ENCODE peak calls at places on chromosome 10, in ten cellular contexts. R is body of pancreas, U is cardiac muscle cell, P is OCI-LY7, O is right atrium auricular region, W is mammary epithelial cell, S is tibial nerve, X is gastrocnemius medialis, M is fibroblast of pulmonary artery, A is heart left ventricle. D is an unnamed sample.

GRCh38 chr10:113983552-113983951 is 60.1 kb upstream of the ADRB1 start:
- DNase-seq in O (no peak), P (peak), W (no peak), M (no peak), S (no peak), U (no peak), A (no peak), X (no peak), R (no peak), D (no peak)

GRCh38 chr10:14604181-14605142 is 170.2 kb downstream of the FAM107B start:
- DNase-seq in R (peak), X (peak), M (peak), U (peak), W (peak), A (peak), P (peak), O (peak), S (peak), D (no peak)

GRCh38 chr10:31820096-31820495 is 108.5 kb downstream of the ARHGAP12 start:
- DNase-seq in S (no peak), P (no peak), M (no peak), O (no peak), R (no peak), U (no peak), A (no peak), W (no peak), X (no peak), D (no peak)

GRCh38 chr10:105017116-105017515 is 376.0 kb downstream of the SORCS3 start:
- DNase-seq in X (no peak), W (peak), M (no peak), U (no peak), O (no peak), R (no peak), A (no peak), P (no peak), S (no peak), D (peak)

GRCh38 chr10:75388082-75388481 is 13.5 kb downstream of the ZNF503 start:
- DNase-seq in M (no peak), O (no peak), U (no peak), S (no peak), R (no peak), X (no peak), P (no peak), W (no peak), A (no peak), D (no peak)

GRCh38 chr10:103493911-103494877 is 689 bp downstream of the NEURL1 start:
- DNase-seq in W (no peak), S (no peak), O (no peak), X (no peak), M (no peak), R (peak), P (no peak), U (peak), A (no peak), D (no peak)

GRCh38 chr10:119090026-119090808 is 9.6 kb upstream of the EIF3A start:
- DNase-seq in X (no peak), A (no peak), S (no peak), O (no peak), R (no peak), P (no peak), U (no peak), W (no peak), M (no peak), D (no peak)

GRCh38 chr10:79316671-79317431 is 30.4 kb upstream of the PPIF start:
- DNase-seq in O (no peak), M (no peak), S (no peak), R (no peak), U (no peak), P (peak), W (no peak), X (no peak), A (no peak), D (no peak)

GRCh38 chr10:132574783-132575319 is 37.3 kb downstream of the INPP5A start:
- DNase-seq in X (no peak), O (peak), S (no peak), A (no peak), U (peak), R (no peak), M (peak), P (no peak), W (no peak), D (no peak)

GRCh38 chr10:3803884-3804741 is 19.1 kb upstream of the KLF6 start:
- DNase-seq in W (no peak), A (no peak), X (no peak), P (peak), U (no peak), R (no peak), S (no peak), M (peak), O (no peak), D (no peak)

GRCh38 chr10:88006261-88006660 is 142.8 kb downstream of the PTEN start:
- DNase-seq in U (no peak), R (no peak), M (no peak), A (no peak), O (no peak), X (no peak), S (no peak), W (no peak), P (no peak), D (no peak)

GRCh38 chr10:126910196-126910595 is 5.0 kb downstream of the DOCK1 start:
- DNase-seq in P (no peak), X (no peak), M (no peak), U (no peak), W (peak), A (no peak), S (no peak), R (no peak), O (no peak), D (no peak)

GRCh38 chr10:44386546-44387052 is 1.7 kb upstream of the CXCL12 start:
- DNase-seq in U (peak), A (peak), X (peak), R (peak), P (peak), O (peak), W (peak), M (peak), S (no peak), D (no peak)

GRCh38 chr10:14386202-14386593 is 55.5 kb upstream of the FRMD4A start:
- DNase-seq in W (peak), X (no peak), S (no peak), R (no peak), P (no peak), M (peak), A (no peak), O (no peak), U (no peak), D (peak)

GRCh38 chr10:126921162-126921561 is 15.9 kb downstream of the DOCK1 start:
- DNase-seq in R (no peak), P (no peak), O (no peak), S (no peak), A (no peak), W (no peak), X (no peak), M (no peak), U (no peak), D (no peak)

GRCh38 chr10:8006274-8006999 is 48.1 kb upstream of the GATA3 start:
- DNase-seq in S (no peak), X (no peak), O (no peak), P (peak), R (no peak), A (no peak), W (no peak), U (no peak), M (no peak), D (no peak)

GRCh38 chr10:46223064-46223480 is 63.7 kb upstream of the ANTXRL start:
- DNase-seq in W (no peak), M (no peak), X (no peak), U (no peak), O (no peak), S (peak), R (no peak), P (peak), A (no peak), D (no peak)

GRCh38 chr10:42984035-42984610 is 92.7 kb upstream of the RET start:
- DNase-seq in U (no peak), S (no peak), M (no peak), O (peak), P (no peak), R (no peak), X (no peak), A (peak), W (no peak), D (no peak)

GRCh38 chr10:92813979-92814378 is 34.3 kb upstream of the EXOC6 start:
- DNase-seq in W (peak), O (no peak), U (no peak), P (no peak), S (no peak), R (no peak), A (no peak), X (no peak), M (no peak), D (no peak)

GRCh38 chr10:34010891-34011290 is 676.4 kb upstream of the NRP1 start:
- DNase-seq in O (no peak), A (no peak), R (no peak), S (no peak), P (no peak), M (no peak), W (peak), U (no peak), X (no peak), D (no peak)

GRCh38 chr10:79020605-79021004 is 48.2 kb upstream of the ZMIZ1 start:
- DNase-seq in R (no peak), P (no peak), A (no peak), S (no peak), U (no peak), M (no peak), X (peak), W (no peak), O (no peak), D (no peak)

GRCh38 chr10:87775766-87776165 is 42.3 kb downstream of the ATAD1 start:
- DNase-seq in O (no peak), P (no peak), W (peak), M (peak), U (no peak), A (no peak), R (no peak), X (no peak), S (no peak), D (no peak)

GRCh38 chr10:11434323-11434722 is 177.1 kb downstream of the USP6NL start:
- DNase-seq in A (no peak), O (no peak), U (no peak), W (no peak), M (peak), S (no peak), X (no peak), P (peak), R (no peak), D (no peak)

GRCh38 chr10:103983367-103983911 is 16.5 kb downstream of the SLK start:
- DNase-seq in M (peak), R (no peak), U (no peak), P (peak), X (no peak), S (no peak), A (no peak), W (no peak), O (no peak), D (no peak)

GRCh38 chr10:104291439-104291951 is 22.5 kb downstream of the GSTO2 start:
- DNase-seq in S (peak), P (peak), O (peak), W (peak), U (peak), R (peak), A (peak), M (peak), X (peak), D (no peak)

GRCh38 chr10:92699518-92700272 is 9.9 kb downstream of the HHEX start:
- DNase-seq in S (no peak), O (no peak), X (no peak), P (no peak), M (peak), R (peak), A (peak), U (peak), W (peak), D (no peak)

GRCh38 chr10:88490216-88490980 is 92.7 kb downstream of the RNLS start:
- DNase-seq in A (no peak), O (no peak), W (no peak), S (no peak), R (no peak), X (no peak), M (no peak), P (no peak), U (no peak), D (no peak)

GRCh38 chr10:45375101-45375500 is 1.1 kb downstream of the ALOX5 start:
- DNase-seq in P (no peak), A (no peak), W (no peak), R (no peak), M (no peak), U (no peak), O (peak), S (no peak), X (no peak), D (no peak)

GRCh38 chr10:17074548-17074860 is 55.1 kb downstream of the CUBN start:
- DNase-seq in P (no peak), S (no peak), R (no peak), A (no peak), O (no peak), W (peak), M (peak), X (no peak), U (no peak), D (no peak)

GRCh38 chr10:123614888-123615287 is 51.3 kb upstream of the GPR26 start:
- DNase-seq in R (peak), M (peak), S (peak), X (no peak), A (peak), U (peak), P (peak), O (no peak), W (peak), D (no peak)

GRCh38 chr10:114520453-114520852 is 116.2 kb upstream of the AFAP1L2 start:
- DNase-seq in P (no peak), R (peak), O (no peak), M (peak), W (peak), X (peak), A (no peak), S (no peak), U (no peak), D (peak)

GRCh38 chr10:88835095-88835909 is 16.3 kb downstream of the ANKRD22 start:
- DNase-seq in U (peak), A (peak), S (peak), R (peak), W (peak), O (peak), X (peak), P (peak), M (peak), D (no peak)

GRCh38 chr10:55183993-55184392 is 383.0 kb upstream of the PCDH15 start:
- DNase-seq in A (no peak), O (no peak), X (no peak), U (no peak), P (no peak), M (no peak), W (peak), S (no peak), R (no peak), D (peak)

DNA sequence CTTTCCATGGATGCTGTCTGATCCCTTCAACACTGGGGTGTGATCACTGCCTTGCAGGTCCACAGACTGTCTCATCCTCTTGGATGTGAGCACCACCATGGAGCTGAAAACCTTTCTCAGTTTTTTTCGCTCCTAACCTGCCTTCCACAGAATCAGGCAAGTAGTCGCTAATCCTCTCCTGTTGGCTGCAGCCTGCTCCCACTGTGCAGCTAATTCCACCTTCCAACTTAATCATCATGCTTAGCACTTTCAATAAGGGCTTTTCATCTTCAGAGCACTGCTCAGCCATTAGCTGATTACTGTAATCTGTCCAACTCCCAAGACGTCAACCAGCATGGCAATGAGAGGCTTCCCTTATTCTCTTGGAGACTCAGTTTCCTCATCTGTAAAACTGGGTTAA is 15.1 kb upstream of the CDH23 start:
- DNase-seq in O (no peak), A (no peak), U (no peak), S (no peak), P (no peak), M (no peak), R (no peak), W (no peak), X (no peak), D (no peak)
- H3K4me3 ChIP-seq in O (no peak), A (no peak), U (no peak), S (no peak), P (no peak), M (no peak), R (no peak), W (no peak), X (no peak), D (no peak)

GRCh38 chr10:128498378-128498730 is 372.1 kb upstream of the MKI67 start:
- DNase-seq in W (no peak), O (no peak), R (no peak), M (no peak), X (no peak), S (no peak), U (no peak), P (no peak), A (no peak), D (no peak)
- TF ChIP-seq CTCF in W (no peak), O (no peak), R (no peak), M (no peak), X (no peak), S (no peak), U (no peak), P (peak), A (no peak), D (no peak)

GRCh38 chr10:128907155-128907554 is 559.9 kb upstream of the MGMT start:
- DNase-seq in O (no peak), R (no peak), A (no peak), W (no peak), S (no peak), X (no peak), M (no peak), U (no peak), P (no peak), D (no peak)
- H3K4me3 ChIP-seq in O (no peak), R (no peak), A (no peak), W (no peak), S (no peak), X (no peak), M (no peak), U (no peak), P (no peak), D (no peak)

GRCh38 chr10:95183451-95184230 is 10.4 kb upstream of the ACSM6 start:
- DNase-seq in A (peak), P (peak), S (peak), X (peak), M (peak), O (peak), R (peak), U (peak), W (peak), D (peak)
- TF ChIP-seq CTCF in A (peak), P (peak), S (peak), X (peak), M (peak), O (peak), R (peak), U (peak), W (peak), D (peak)

GRCh38 chr10:52261362-52261761 is 52.7 kb upstream of the DKK1 start:
- DNase-seq in O (no peak), S (no peak), U (no peak), W (peak), A (no peak), X (no peak), M (no peak), R (no peak), P (no peak), D (no peak)

GRCh38 chr10:52257692-52258075 is 56.4 kb upstream of the DKK1 start:
- DNase-seq in W (no peak), S (no peak), R (no peak), O (no peak), X (no peak), M (no peak), U (no peak), A (no peak), P (no peak), D (no peak)

GRCh38 chr10:52259428-52259812 is 54.7 kb upstream of the DKK1 start:
- DNase-seq in A (no peak), R (no peak), M (no peak), P (no peak), W (no peak), O (no peak), S (no peak), X (no peak), U (no peak), D (no peak)

GRCh38 chr10:52256832-52257691 is 57.0 kb upstream of the DKK1 start:
- DNase-seq in W (peak), S (no peak), X (peak), O (no peak), U (no peak), P (no peak), R (no peak), A (no peak), M (peak), D (peak)

DNA sequence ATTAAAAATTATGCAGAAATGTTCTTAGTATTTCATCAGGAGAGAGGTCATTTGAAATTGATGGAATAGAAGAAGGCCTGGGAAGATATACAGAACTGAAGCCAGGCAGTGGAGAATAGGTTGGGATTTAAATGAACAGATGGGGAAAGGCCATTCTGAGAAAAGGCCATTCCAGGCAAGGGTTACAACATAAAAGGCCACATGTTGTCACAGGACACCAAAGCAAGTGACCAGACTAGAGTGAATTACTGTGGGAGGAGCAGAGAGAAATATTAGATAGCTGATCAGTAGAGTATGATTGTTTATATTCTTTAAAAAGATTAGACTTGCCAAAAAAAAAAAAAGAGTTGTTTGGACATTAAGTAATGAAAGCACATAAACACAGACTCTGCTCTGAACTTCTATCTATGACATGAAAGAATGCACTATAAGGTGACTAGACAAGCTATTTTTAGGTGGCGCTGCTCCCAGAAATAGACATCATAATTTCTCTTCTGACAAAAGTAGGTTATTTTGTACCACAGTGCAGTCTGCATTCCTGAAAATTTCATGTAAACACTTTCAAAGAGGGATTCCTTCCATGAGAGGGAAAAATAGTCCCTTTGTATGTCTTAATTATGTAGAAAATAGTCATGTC is 55.2 kb upstream of the DKK1 start:
- DNase-seq in W (no peak), O (no peak), M (no peak), P (no peak), U (no peak), X (peak), R (no peak), A (no peak), S (no peak), D (no peak)
- H3K4me3 ChIP-seq in W (no peak), O (no peak), M (no peak), P (no peak), U (no peak), X (no peak), R (no peak), A (no peak), S (no peak), D (no peak)

D was measured in epithelial cell of proximal tubule.